ENCODE peak calls at places on chromosomes 4 and X, in eight cellular contexts. A, X, F, G, L, I, Q and J are unnamed samples. For H3K36me3, the result is how much of the 10 kb centered on the place peaks cover.

GRCh38 chrX:13923845-13924244 is 105.8 kb downstream of the GEMIN8 start:
- DNase-seq in X (no peak), G (no peak), F (no peak), L (no peak), I (peak), A (no peak), Q (no peak), J (no peak)

GRCh38 chr4:80424225-80424581 is 88.7 kb downstream of the CFAP299 start:
- DNase-seq in L (no peak), I (no peak), G (no peak), F (no peak), X (no peak), Q (no peak), A (no peak), J (no peak)

GRCh38 chr4:148295642-148296041 is 146.6 kb downstream of the NR3C2 start:
- DNase-seq in L (no peak), I (no peak), A (no peak), F (no peak), G (no peak), X (no peak), Q (no peak), J (no peak)

GRCh38 chr4:110808371-110808878 is 185.5 kb upstream of the PITX2 start:
- DNase-seq in Q (no peak), F (peak), L (no peak), G (peak), I (no peak), A (no peak), X (no peak), J (no peak)

GRCh38 chr4:93199492-93199891 is 629.1 kb upstream of the ATOH1 start:
- DNase-seq in G (peak), X (peak), I (no peak), F (no peak), A (no peak), L (peak), Q (peak), J (peak)

GRCh38 chr4:42608551-42608950 is 48.4 kb downstream of the ATP8A1 start:
- DNase-seq in X (no peak), F (no peak), Q (no peak), G (peak), I (no peak), A (no peak), L (no peak), J (no peak)

GRCh38 chrX:145821291-145821897 is 3.8 kb downstream of the SLITRK2 start:
- DNase-seq in A (no peak), L (no peak), X (no peak), G (no peak), Q (no peak), I (no peak), F (no peak), J (no peak)

GRCh38 chr4:18366762-18367358 is 345.3 kb upstream of the LCORL start:
- DNase-seq in G (peak), Q (peak), X (peak), I (no peak), F (no peak), A (no peak), L (no peak), J (no peak)

GRCh38 chr4:82696117-82696516 is 102.5 kb downstream of the SCD5 start:
- DNase-seq in F (no peak), I (no peak), Q (no peak), L (no peak), G (no peak), A (no peak), X (no peak), J (no peak)

GRCh38 chr4:42715807-42716482 is 59.0 kb upstream of the ATP8A1 start:
- DNase-seq in G (no peak), Q (no peak), I (no peak), A (no peak), L (no peak), X (no peak), F (no peak), J (no peak)

GRCh38 chr4:145734576-145735329 is 54.8 kb downstream of the C4orf51 start:
- DNase-seq in A (peak), L (peak), G (peak), Q (no peak), I (peak), F (no peak), X (peak), J (no peak)

GRCh38 chr4:17058506-17058905 is 160.1 kb upstream of the LDB2 start:
- DNase-seq in X (no peak), G (peak), F (no peak), Q (no peak), L (no peak), I (no peak), A (peak), J (no peak)

GRCh38 chr4:121777625-121778024 is 12.7 kb upstream of the SMIM43 start:
- DNase-seq in Q (no peak), L (no peak), X (no peak), G (peak), A (no peak), I (no peak), F (no peak), J (no peak)

GRCh38 chr4:145829629-145830395 is 108.8 kb downstream of the ZNF827 start:
- DNase-seq in X (no peak), G (no peak), L (no peak), A (no peak), Q (no peak), F (no peak), I (no peak), J (no peak)

GRCh38 chr4:15720846-15721245 is 18.0 kb downstream of the BST1 start:
- DNase-seq in X (no peak), G (no peak), I (no peak), Q (no peak), L (no peak), F (no peak), A (no peak), J (no peak)

GRCh38 chr4:117783716-117784115 is 250.6 kb upstream of the NDST3 start:
- DNase-seq in X (no peak), A (no peak), L (peak), Q (no peak), I (no peak), G (peak), F (no peak), J (no peak)

GRCh38 chrX:43562372-43562771 is 93.7 kb upstream of the MAOA start:
- DNase-seq in L (no peak), I (no peak), X (no peak), Q (no peak), F (no peak), A (no peak), G (no peak), J (no peak)

GRCh38 chrX:43560247-43560946 is 95.7 kb upstream of the MAOA start:
- DNase-seq in X (no peak), Q (no peak), I (no peak), A (no peak), L (no peak), F (peak), G (no peak), J (no peak)

GRCh38 chrX:43564953-43565352 is 91.1 kb upstream of the MAOA start:
- DNase-seq in F (no peak), X (no peak), A (no peak), Q (no peak), I (no peak), G (no peak), L (no peak), J (no peak)

DNA sequence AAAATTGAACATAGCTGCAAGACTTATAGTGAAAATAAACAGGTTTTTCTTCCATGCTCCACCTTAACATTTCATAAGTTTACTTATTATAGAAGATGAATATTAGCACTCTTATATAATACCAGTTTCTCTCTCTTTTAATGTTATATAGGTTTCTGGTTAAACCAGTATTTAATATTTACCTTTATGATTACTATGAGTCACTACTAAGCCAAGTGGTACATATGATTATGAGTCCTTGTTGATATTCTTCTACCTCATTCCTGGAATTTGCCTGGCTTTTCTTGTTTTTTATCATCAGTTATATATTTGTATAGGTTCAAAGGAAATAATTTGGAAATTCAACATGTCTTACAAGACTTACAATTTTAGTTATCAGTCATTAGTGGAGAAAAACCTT is 89.9 kb upstream of the MAOA start:
- DNase-seq in Q (no peak), L (no peak), A (no peak), I (no peak), F (no peak), X (no peak), G (no peak), J (no peak)
- H3K36me3 ChIP-seq in Q (under half), L (under half), A (under half), I (under half), F (under half), X (under half), G (under half), J (under half)

GRCh38 chr4:151432654-151433053 is 23.7 kb downstream of the FHIP1A start:
- DNase-seq in I (no peak), L (no peak), A (no peak), G (no peak), X (no peak), F (no peak), Q (no peak), J (no peak)

GRCh38 chr4:151431728-151432127 is 22.8 kb downstream of the FHIP1A start:
- DNase-seq in X (no peak), Q (no peak), G (no peak), F (no peak), L (no peak), A (no peak), I (no peak), J (no peak)

GRCh38 chr4:151436093-151436518 is 27.1 kb downstream of the FHIP1A start:
- DNase-seq in G (peak), A (no peak), F (no peak), X (no peak), I (no peak), Q (no peak), L (no peak), J (no peak)

GRCh38 chr4:151437505-151437904 is 28.5 kb downstream of the FHIP1A start:
- DNase-seq in Q (no peak), F (no peak), I (no peak), A (no peak), X (no peak), G (no peak), L (no peak), J (no peak)

DNA sequence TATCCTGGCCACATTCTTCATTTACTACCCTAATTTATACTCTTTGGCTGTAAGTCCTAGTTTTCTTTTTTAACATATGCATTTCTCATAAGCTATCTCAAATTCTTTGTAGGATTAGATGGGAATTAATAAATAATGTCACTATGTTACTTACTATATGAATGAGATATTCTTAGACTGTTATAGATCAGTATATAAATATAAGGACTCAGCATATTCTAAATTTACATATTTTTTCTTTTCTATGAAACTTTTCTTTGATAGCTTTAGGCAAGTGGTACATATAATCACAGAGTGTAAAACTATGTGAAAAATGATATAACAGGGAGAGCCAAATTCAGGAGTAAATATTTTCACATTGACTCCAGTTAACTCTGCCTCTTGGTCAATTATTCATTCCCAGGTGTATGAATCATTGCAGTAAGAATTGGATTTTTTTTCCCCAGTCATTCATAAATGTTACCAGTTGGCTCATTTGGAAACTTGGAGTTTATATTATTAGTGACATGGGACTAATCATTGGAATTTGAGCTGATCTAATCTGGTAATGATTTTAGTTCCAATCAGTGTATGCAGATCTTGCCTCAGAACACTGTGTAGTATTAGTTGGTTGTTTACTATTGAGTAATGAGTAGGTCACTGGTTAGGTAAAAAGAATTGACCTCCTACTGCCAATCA is 25.3 kb downstream of the FHIP1A start:
- DNase-seq in X (no peak), L (no peak), A (no peak), F (no peak), Q (no peak), I (no peak), G (peak), J (no peak)
- H3K27ac ChIP-seq in X (no peak), L (no peak), A (peak), F (no peak), Q (peak), I (no peak), G (no peak), J (no peak)

GRCh38 chr4:68310651-68311247 is 39.1 kb downstream of the YTHDC1 start:
- DNase-seq in Q (no peak), F (no peak), X (no peak), L (no peak), G (no peak), I (no peak), A (no peak), J (no peak)
- H3K36me3 ChIP-seq in Q (under half), F (under half), X (under half), L (under half), G (under half), I (under half), A (under half), J (under half)

GRCh38 chr4:153546273-153546672 is 80.1 kb downstream of the TMEM131L start:
- DNase-seq in G (no peak), X (no peak), L (no peak), Q (no peak), F (no peak), I (no peak), A (no peak), J (no peak)
- H3K27ac ChIP-seq in G (no peak), X (no peak), L (no peak), Q (no peak), F (no peak), I (no peak), A (peak), J (peak)

GRCh38 chr4:1239141-1239948 is 9.6 kb downstream of the CTBP1 start:
- DNase-seq in L (no peak), Q (peak), X (no peak), A (peak), G (no peak), F (peak), I (peak), J (no peak)
- H3K36me3 ChIP-seq in L (under half), Q (under half), X (under half), A (under half), G (under half), F (half or more), I (under half), J (under half)